ENCODE peak calls at places on chromosomes 2 and 18, in four cellular contexts. X is mesothelial cell of epicardium; Z is activated CD8-positive, alpha-beta T cell treated with anti-CD3 and anti-CD28 coated beads for 36 hours; A is H9. I is an unnamed sample.
A peak's percentile ranks its signal among the peaks of the same experiment; 100 is the strongest.

GRCh38 chr2:234003972-234004617 is 46.4 kb upstream of the SPP2 start:
- DNase-seq in A (peak; percentile 33), X (no peak), Z (peak; percentile 68), I (peak; percentile 88)

GRCh38 chr18:51753365-51754057 is 556.0 kb upstream of the MEX3C start:
- DNase-seq in A (no peak), X (no peak), Z (no peak), I (no peak)

GRCh38 chr18:77063256-77063655 is 69.3 kb downstream of the MBP start:
- DNase-seq in A (no peak), X (no peak), Z (peak; percentile 93), I (no peak)

GRCh38 chr2:43344911-43345373 is 118.5 kb upstream of the ZFP36L2 start:
- DNase-seq in A (no peak), Z (no peak), X (no peak), I (no peak)

GRCh38 chr18:30819619-30820018 is 222.9 kb downstream of the DSC3 start:
- DNase-seq in A (no peak), X (no peak), Z (no peak), I (no peak)

GRCh38 chr2:10497797-10498251 is 49.7 kb upstream of the ODC1 start:
- DNase-seq in X (no peak), Z (peak; percentile 81), A (no peak), I (peak; percentile 84)

GRCh38 chr2:24046599-24046929 is 627 bp downstream of the WDCP start:
- DNase-seq in X (no peak), Z (no peak), A (no peak), I (no peak)

GRCh38 chr18:6983366-6983765 is 134.2 kb downstream of the LAMA1 start:
- DNase-seq in X (no peak), Z (no peak), A (no peak), I (no peak)

GRCh38 chr2:175282300-175282699 is 100.8 kb upstream of the ATP5MC3 start:
- DNase-seq in X (no peak), A (no peak), Z (no peak), I (no peak)

GRCh38 chr2:53473236-53473635 is 294.4 kb upstream of the CHAC2 start:
- DNase-seq in Z (no peak), X (no peak), A (peak; percentile 45), I (no peak)

GRCh38 chr2:237904806-237905599 is 45.6 kb downstream of the RAMP1 start:
- DNase-seq in Z (peak; percentile 73), A (no peak), X (no peak), I (no peak)

GRCh38 chr18:23053756-23054457 is 81.4 kb upstream of the CABLES1 start:
- DNase-seq in X (peak; percentile 47), Z (no peak), A (peak; percentile 87), I (no peak)

GRCh38 chr2:177393381-177393780 is 808 bp downstream of the AGPS start:
- DNase-seq in A (no peak), Z (peak; percentile 23), X (no peak), I (no peak)

GRCh38 chr2:181426687-181427086 is 30.5 kb upstream of the ITGA4 start:
- DNase-seq in A (no peak), X (no peak), Z (no peak), I (no peak)

GRCh38 chr2:205692095-205692494 is 9.8 kb downstream of the NRP2 start:
- DNase-seq in Z (no peak), A (no peak), X (no peak), I (no peak)

GRCh38 chr2:212843409-212844199 is 305.0 kb upstream of the ERBB4 start:
- DNase-seq in X (no peak), Z (no peak), A (no peak), I (no peak)

GRCh38 chr18:10558243-10558966 is 32.6 kb downstream of the NAPG start:
- DNase-seq in X (no peak), A (no peak), Z (no peak), I (no peak)

GRCh38 chr2:118763797-118764196 is 83.7 kb downstream of the EN1 start:
- DNase-seq in A (peak; percentile 73), Z (no peak), X (no peak), I (no peak)

GRCh38 chr2:39506215-39506614 is 69.1 kb upstream of the MAP4K3 start:
- DNase-seq in X (no peak), A (no peak), Z (no peak), I (no peak)

GRCh38 chr2:240701091-240701735 is 9.5 kb downstream of the AQP12A start:
- DNase-seq in Z (no peak), X (no peak), A (no peak), I (no peak)

GRCh38 chr18:27135504-27136207 is 49.5 kb downstream of the CHST9 start:
- DNase-seq in A (no peak), Z (no peak), X (no peak), I (no peak)

GRCh38 chr2:111930875-111931274 is 32.5 kb downstream of the MERTK start:
- DNase-seq in X (no peak), A (no peak), Z (peak; percentile 39), I (no peak)

GRCh38 chr2:26606847-26607190 is 34.3 kb downstream of the CIB4 start:
- DNase-seq in Z (no peak), X (peak; percentile 38), A (peak; percentile 20), I (peak; percentile 25)

GRCh38 chr2:173122936-173123335 is 47.3 kb downstream of the MAP3K20 start:
- DNase-seq in A (no peak), Z (no peak), X (no peak), I (no peak)

GRCh38 chr2:236749346-236749745 is 179.7 kb downstream of the ACKR3 start:
- DNase-seq in X (no peak), Z (no peak), A (no peak), I (no peak)

GRCh38 chr2:95300391-95300938 is 3.3 kb downstream of the KCNIP3 start:
- DNase-seq in X (no peak), Z (no peak), A (no peak), I (no peak)

GRCh38 chr2:241859436-241860183 is 916 bp upstream of the PDCD1 start:
- DNase-seq in X (no peak), A (no peak), Z (peak; percentile 94), I (no peak)

GRCh38 chr2:204604061-204604460 is 58.8 kb downstream of the PARD3B start:
- DNase-seq in Z (no peak), A (no peak), X (no peak), I (no peak)

GRCh38 chr18:35242426-35242825 is 1.6 kb downstream of the ZNF397 start:
- DNase-seq in Z (no peak), X (no peak), A (no peak), I (no peak)

GRCh38 chr2:63796796-63797195 is 44.9 kb upstream of the UGP2 start:
- DNase-seq in X (no peak), A (no peak), Z (no peak), I (no peak)

GRCh38 chr2:113229795-113230194 is 48.9 kb downstream of the PAX8 start:
- DNase-seq in X (no peak), A (no peak), Z (no peak), I (no peak)

GRCh38 chr2:113228351-113228750 is 50.4 kb downstream of the PAX8 start:
- DNase-seq in X (no peak), Z (no peak), A (no peak), I (no peak)

GRCh38 chr2:113230531-113230930 is 48.2 kb downstream of the PAX8 start:
- DNase-seq in A (no peak), Z (peak; percentile 34), X (no peak), I (no peak)

GRCh38 chr2:113227698-113228097 is 51.0 kb downstream of the PAX8 start:
- DNase-seq in A (no peak), X (no peak), Z (no peak), I (no peak)

GRCh38 chr2:113228991-113229716 is 49.6 kb downstream of the PAX8 start:
- DNase-seq in A (no peak), Z (no peak), X (no peak), I (no peak)
- TF ChIP-seq CTCF in A (peak; percentile 29), Z (no peak), X (no peak), I (no peak)

GRCh38 chr2:65686928-65687521 is 254.6 kb upstream of the SPRED2 start:
- DNase-seq in Z (no peak), X (no peak), A (no peak), I (no peak)
- TF ChIP-seq CTCF in Z (no peak), X (no peak), A (peak; percentile 45), I (no peak)

GRCh38 chr2:48545244-48545643 is 15.3 kb downstream of the STON1 start:
- DNase-seq in X (no peak), A (peak; percentile 67), Z (no peak), I (no peak)
- TF ChIP-seq CTCF in X (no peak), A (peak; percentile 51), Z (no peak), I (no peak)

DNA sequence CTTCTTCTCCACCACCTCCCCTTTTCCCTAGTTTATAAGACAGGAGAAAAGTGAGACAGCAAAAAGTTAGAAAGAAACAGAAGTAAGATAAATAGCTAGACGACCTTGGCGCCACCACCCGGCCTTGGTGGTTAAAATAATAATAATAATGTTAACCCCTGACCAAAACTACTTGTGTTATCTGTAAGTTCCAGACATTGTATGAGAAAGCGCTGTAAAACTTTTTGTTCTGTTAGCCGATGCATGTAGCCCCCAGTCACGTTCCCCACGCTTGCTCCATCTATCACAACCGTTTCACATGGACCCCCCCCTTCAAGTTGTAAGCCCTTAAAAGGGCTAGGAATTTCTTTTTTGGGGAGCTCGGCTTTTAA is 1.5 kb upstream of the BUB1 start:
- DNase-seq in Z (peak; percentile 14), X (no peak), A (no peak), I (no peak)
- TF ChIP-seq CTCF in Z (no peak), X (no peak), A (peak; percentile 16), I (no peak)

GRCh38 chr2:127609818-127610217 is 36.1 kb upstream of the GPR17 start:
- DNase-seq in X (no peak), Z (no peak), A (peak; percentile 20), I (peak; percentile 83)

GRCh38 chr2:127609031-127609751 is 36.8 kb upstream of the GPR17 start:
- DNase-seq in A (no peak), X (no peak), Z (no peak), I (peak; percentile 83)

GRCh38 chr2:127610561-127610960 is 35.4 kb upstream of the GPR17 start:
- DNase-seq in A (no peak), X (peak; percentile 14), Z (no peak), I (peak; percentile 38)

GRCh38 chr2:127612111-127612822 is 33.7 kb upstream of the GPR17 start:
- DNase-seq in Z (no peak), A (peak; percentile 20), X (peak; percentile 30), I (peak; percentile 76)

GRCh38 chr2:127611076-127611925 is 34.7 kb upstream of the GPR17 start:
- DNase-seq in A (peak; percentile 25), X (peak; percentile 25), Z (no peak), I (peak; percentile 59)
- TF ChIP-seq CTCF in A (no peak), X (no peak), Z (no peak), I (no peak)

GRCh38 chr18:13461488-13461887 is 242.9 kb downstream of the LDLRAD4 start:
- DNase-seq in A (no peak), Z (no peak), X (no peak), I (no peak)
- TF ChIP-seq CTCF in A (no peak), Z (no peak), X (no peak), I (no peak)

GRCh38 chr2:163231666-163232065 is 393.1 kb upstream of the KCNH7 start:
- DNase-seq in X (no peak), A (no peak), Z (no peak), I (no peak)
- TF ChIP-seq CTCF in X (no peak), A (no peak), Z (no peak), I (no peak)

I was measured in osteocyte.